ENCODE peak calls at places on chromosomes 4 and X, in seven cellular contexts. T, A, I, R, Y, S and P are unnamed samples.

GRCh38 chrX:31658360-31658759 is 586.5 kb upstream of the FTHL17 start:
- DNase-seq in T (peak; percentile 46), A (peak; percentile 31), I (no peak), R (no peak), Y (no peak), S (no peak), P (no peak)

GRCh38 chrX:65607070-65607742 is 60.2 kb upstream of the MSN start:
- DNase-seq in T (peak; percentile 71), A (no peak), I (no peak), R (no peak), Y (no peak), S (no peak), P (no peak)

GRCh38 chrX:80174925-80175574 is 160.5 kb downstream of the TBX22 start:
- DNase-seq in T (no peak), A (no peak), I (no peak), R (no peak), Y (no peak), S (peak; percentile 30), P (no peak)

GRCh38 chr4:158209825-158210807 is at the start of gene TMEM144:
- DNase-seq in T (peak; percentile 94), A (no peak), I (peak; percentile 91), R (peak; percentile 97), Y (peak; percentile 39), S (peak; percentile 88), P (peak; percentile 72)

GRCh38 chr4:134695433-134695832 is 493.8 kb upstream of the PABPC4L start:
- DNase-seq in T (no peak), A (no peak), I (no peak), R (no peak), Y (no peak), S (no peak), P (no peak)

GRCh38 chr4:708631-708933 is 3.0 kb downstream of the PCGF3 start:
- DNase-seq in T (no peak), A (no peak), I (no peak), R (no peak), Y (no peak), S (no peak), P (no peak)

GRCh38 chr4:39613093-39613656 is 25.5 kb downstream of the SMIM14 start:
- DNase-seq in T (peak; percentile 44), A (no peak), I (no peak), R (no peak), Y (no peak), S (no peak), P (no peak)

GRCh38 chr4:5575941-5576340 is 132.4 kb downstream of the EVC2 start:
- DNase-seq in T (no peak), A (no peak), I (no peak), R (no peak), Y (no peak), S (no peak), P (no peak)

GRCh38 chrX:9291666-9292065 is 173.2 kb upstream of the TBL1X start:
- DNase-seq in T (peak; percentile 5), A (no peak), I (no peak), R (no peak), Y (no peak), S (no peak), P (no peak)

GRCh38 chr4:145847764-145848163 is 90.9 kb downstream of the ZNF827 start:
- DNase-seq in T (no peak), A (no peak), I (no peak), R (no peak), Y (no peak), S (no peak), P (no peak)

GRCh38 chr4:25814323-25814722 is 48.5 kb downstream of the SEL1L3 start:
- DNase-seq in T (peak; percentile 45), A (no peak), I (no peak), R (no peak), Y (no peak), S (peak; percentile 20), P (no peak)

GRCh38 chr4:38583102-38583501 is 80.9 kb upstream of the KLF3 start:
- DNase-seq in T (peak; percentile 72), A (no peak), I (no peak), R (no peak), Y (no peak), S (no peak), P (no peak)

GRCh38 chrX:150062292-150063137 is 124.2 kb upstream of the EOLA2 start:
- DNase-seq in T (peak; percentile 44), A (no peak), I (no peak), R (peak; percentile 73), Y (peak; percentile 61), S (peak; percentile 29), P (no peak)

GRCh38 chr4:82865592-82865991 is 25.4 kb downstream of the SEC31A start:
- DNase-seq in T (peak; percentile 96), A (no peak), I (peak; percentile 34), R (no peak), Y (peak; percentile 71), S (no peak), P (peak; percentile 81)

GRCh38 chrX:107629533-107629909 is 1.2 kb downstream of the PRPS1 start:
- DNase-seq in T (peak; percentile 53), A (peak; percentile 48), I (no peak), R (no peak), Y (no peak), S (no peak), P (no peak)
- TF ChIP-seq CTCF in T (peak; percentile 54), A (peak; percentile 61), I (peak; percentile 39), R (no peak), Y (peak; percentile 21), S (no peak), P (peak; percentile 38)

GRCh38 chr4:184511156-184511555 is 36.8 kb upstream of the IRF2 start:
- DNase-seq in T (no peak), A (no peak), I (no peak), R (no peak), Y (no peak), S (no peak), P (no peak)

GRCh38 chr4:184515606-184516005 is 41.3 kb upstream of the IRF2 start:
- DNase-seq in T (no peak), A (no peak), I (no peak), R (no peak), Y (no peak), S (no peak), P (no peak)

GRCh38 chr4:184510431-184510830 is 36.1 kb upstream of the IRF2 start:
- DNase-seq in T (peak; percentile 10), A (no peak), I (no peak), R (no peak), Y (no peak), S (no peak), P (no peak)

GRCh38 chr4:184513802-184514120 is 39.4 kb upstream of the IRF2 start:
- DNase-seq in T (no peak), A (no peak), I (no peak), R (no peak), Y (no peak), S (no peak), P (no peak)

DNA sequence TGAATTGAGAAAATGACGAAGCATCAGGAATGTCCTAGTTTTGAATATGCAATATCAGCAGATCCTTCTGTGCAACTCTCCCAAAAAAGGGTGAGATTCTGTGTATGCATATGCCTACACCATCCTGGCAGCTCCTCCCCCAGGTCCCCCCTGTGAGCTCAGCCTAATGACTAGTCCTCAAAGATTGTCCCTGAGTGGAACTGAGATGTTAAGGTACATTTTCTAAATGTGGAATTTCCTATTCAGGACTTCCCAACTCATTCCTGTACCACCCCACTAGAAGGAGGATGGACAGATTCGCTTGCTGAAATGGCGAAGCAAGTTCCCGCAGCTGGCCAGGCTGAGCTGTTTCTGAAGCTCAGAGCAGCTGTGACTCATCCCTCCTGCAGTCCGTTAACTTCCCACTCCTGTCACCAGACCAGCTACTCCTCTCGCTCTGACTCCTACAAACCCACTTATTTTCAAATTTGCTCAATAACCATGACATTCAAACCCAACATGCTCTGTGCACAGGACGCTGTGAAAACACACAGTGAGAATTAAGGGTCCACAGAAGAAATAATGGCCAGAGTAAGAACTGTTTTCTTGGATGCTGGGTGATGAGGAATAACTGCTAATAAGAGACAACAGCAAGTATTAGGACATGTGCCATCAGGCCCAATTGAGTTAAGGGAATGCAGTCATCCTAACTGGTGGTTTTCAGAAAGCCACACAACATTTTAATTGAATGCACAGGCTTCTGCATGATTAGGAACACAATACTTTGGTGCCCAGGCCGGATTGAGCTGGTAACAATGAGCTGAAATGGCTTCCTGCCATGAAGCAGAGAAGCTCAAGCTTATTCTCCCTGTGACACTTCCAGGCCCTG is 40.0 kb upstream of the IRF2 start:
- DNase-seq in T (peak; percentile 94), A (no peak), I (peak; percentile 55), R (peak; percentile 78), Y (peak; percentile 31), S (peak; percentile 28), P (peak; percentile 22)
- H3K4me3 ChIP-seq in T (no peak overlapping the region), A (no peak overlapping the region), I (no peak overlapping the region), R (no peak overlapping the region), Y (no peak overlapping the region), S (no peak overlapping the region), P (no peak overlapping the region)

GRCh38 chr4:122701965-122702364 is 30.5 kb upstream of the BBS12 start:
- DNase-seq in T (no peak), A (no peak), I (no peak), R (no peak), Y (no peak), S (no peak), P (no peak)

GRCh38 chr4:122703868-122704267 is 28.6 kb upstream of the BBS12 start:
- DNase-seq in T (peak; percentile 34), A (no peak), I (no peak), R (no peak), Y (no peak), S (no peak), P (no peak)

GRCh38 chr4:122701061-122701460 is 31.4 kb upstream of the BBS12 start:
- DNase-seq in T (no peak), A (no peak), I (no peak), R (no peak), Y (no peak), S (no peak), P (no peak)

GRCh38 chr4:122702939-122703338 is 29.6 kb upstream of the BBS12 start:
- DNase-seq in T (no peak), A (no peak), I (no peak), R (no peak), Y (no peak), S (no peak), P (no peak)

DNA sequence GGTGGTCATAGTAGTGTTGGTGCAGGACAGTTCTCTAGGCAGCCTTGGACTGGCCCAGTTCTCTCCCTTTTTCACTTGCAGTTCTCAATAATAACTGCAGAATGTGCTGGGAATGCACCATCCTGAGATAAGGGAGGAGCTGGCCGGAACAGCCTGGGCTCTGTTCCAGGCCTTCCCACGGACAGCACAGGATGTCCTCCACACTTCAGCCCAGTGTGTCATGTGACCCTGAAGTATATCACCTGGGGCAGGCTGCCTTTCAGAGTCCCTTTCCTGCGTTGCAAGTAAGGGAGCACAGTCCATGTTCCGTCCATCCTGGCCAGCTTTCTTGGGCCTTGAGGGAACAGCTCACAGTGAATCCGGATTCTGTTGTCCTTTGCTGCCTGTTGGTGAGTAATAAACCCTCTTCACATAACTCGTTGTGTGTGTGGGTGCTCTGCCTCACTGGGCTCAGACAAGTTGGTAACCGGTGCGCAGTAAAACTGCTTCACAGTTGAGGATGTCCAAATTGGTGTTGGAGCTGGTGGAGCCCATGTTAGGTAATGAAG is 32.3 kb upstream of the BBS12 start:
- DNase-seq in T (peak; percentile 93), A (no peak), I (no peak), R (no peak), Y (peak; percentile 32), S (peak; percentile 64), P (peak; percentile 50)
- TF ChIP-seq CTCF in T (no peak), A (no peak), I (no peak), R (no peak), Y (no peak), S (no peak), P (no peak)

DNA sequence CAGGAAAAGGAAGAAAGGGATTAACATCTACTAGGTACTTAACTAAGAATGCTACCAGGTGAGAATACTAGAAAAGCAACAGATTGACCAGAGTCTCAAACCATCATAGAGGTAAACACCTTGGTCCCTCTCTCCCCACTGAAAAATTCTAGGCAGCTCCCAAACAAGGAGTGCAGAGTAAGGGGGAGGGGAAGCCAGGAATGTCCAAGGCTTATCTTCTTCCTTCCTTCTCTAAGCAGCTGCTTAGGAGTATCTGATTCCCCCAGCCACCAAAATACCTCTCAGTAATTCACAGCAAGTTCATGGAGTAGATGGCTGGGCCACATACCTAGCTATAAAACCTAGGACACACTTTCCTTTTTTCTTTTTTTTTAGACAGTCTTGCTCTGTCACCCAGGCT is 80.7 kb downstream of the APBB2 start:
- DNase-seq in T (no peak), A (no peak), I (no peak), R (no peak), Y (no peak), S (no peak), P (no peak)
- H3K4me3 ChIP-seq in T (no peak overlapping the region), A (peak overlapping the region; percentile 31), I (no peak overlapping the region), R (no peak overlapping the region), Y (no peak overlapping the region), S (no peak overlapping the region), P (no peak overlapping the region)